ENCODE peak calls at places on chromosomes 2 and 18, in six cellular contexts. N is PC-3, A is colonic mucosa, B is brain microvascular endothelial cell, P is right lobe of liver, F is heart left ventricle. V is an unnamed sample.

GRCh38 chr2:214593723-214594122 is 182.9 kb downstream of the VWC2L start:
- DNase-seq in A (no peak), F (no peak), P (no peak), N (peak; percentile 41), B (peak; percentile 96), V (no peak)

GRCh38 chr2:201839727-201840126 is 33.4 kb downstream of the CDK15 start:
- DNase-seq in B (peak; percentile 41), F (no peak), A (no peak), P (no peak), N (no peak), V (no peak)

GRCh38 chr2:163713534-163714311 is 22.1 kb downstream of the FIGN start:
- DNase-seq in F (no peak), B (no peak), P (no peak), N (no peak), A (no peak), V (no peak)

GRCh38 chr2:1814061-1814460 is 69.7 kb upstream of the PXDN start:
- DNase-seq in F (no peak), P (no peak), B (no peak), N (no peak), A (no peak), V (no peak)

GRCh38 chr2:84924173-84925106 is 19.0 kb downstream of the TMSB10 start:
- DNase-seq in B (peak; percentile 33), P (no peak), A (peak; percentile 67), F (peak; percentile 73), N (peak; percentile 63), V (no peak)

GRCh38 chr2:102238039-102238756 is 51.4 kb downstream of the IL1RL2 start:
- DNase-seq in N (no peak), B (peak; percentile 72), A (no peak), F (peak; percentile 57), P (no peak), V (peak; percentile 27)

GRCh38 chr2:127531133-127531709 is 4.3 kb upstream of the MYO7B start:
- DNase-seq in A (no peak), F (no peak), B (no peak), P (no peak), N (peak; percentile 31), V (no peak)

GRCh38 chr18:32714571-32715148 is 58.2 kb downstream of the KLHL14 start:
- DNase-seq in N (peak; percentile 56), F (no peak), B (peak; percentile 49), P (no peak), A (peak; percentile 58), V (no peak)

GRCh38 chr2:203786912-203787311 is 80.5 kb downstream of the CD28 start:
- DNase-seq in F (peak; percentile 38), N (no peak), B (no peak), P (no peak), A (no peak), V (peak; percentile 29)

GRCh38 chr2:147860009-147860408 is 15.2 kb downstream of the ACVR2A start:
- DNase-seq in A (no peak), P (no peak), F (no peak), B (no peak), N (no peak), V (no peak)

GRCh38 chr2:43169091-43169936 is 57.1 kb downstream of the ZFP36L2 start:
- DNase-seq in B (no peak), A (peak; percentile 91), P (no peak), F (peak; percentile 54), N (peak; percentile 70), V (no peak)

GRCh38 chr2:226207671-226208070 is 591.9 kb downstream of the IRS1 start:
- DNase-seq in B (no peak), F (peak; percentile 28), A (no peak), N (no peak), P (no peak), V (no peak)

GRCh38 chr2:88564402-88564801 is 62.9 kb downstream of the EIF2AK3 start:
- DNase-seq in P (no peak), B (no peak), F (no peak), N (no peak), A (no peak), V (no peak)
- H3K27ac ChIP-seq in P (no peak overlapping the region), B (no peak overlapping the region), F (no peak overlapping the region), N (no peak overlapping the region), A (no peak overlapping the region), V (no peak overlapping the region)

GRCh38 chr2:149991576-149991975 is 404.0 kb upstream of the MMADHC start:
- DNase-seq in P (no peak), B (peak; percentile 71), F (no peak), N (peak; percentile 80), A (no peak), V (no peak)

GRCh38 chr2:149990965-149991364 is 403.4 kb upstream of the MMADHC start:
- DNase-seq in A (no peak), N (no peak), F (no peak), P (no peak), B (no peak), V (no peak)

GRCh38 chr2:149993316-149993715 is 405.7 kb upstream of the MMADHC start:
- DNase-seq in N (no peak), A (no peak), F (no peak), P (no peak), B (no peak), V (no peak)

GRCh38 chr2:149988361-149988760 is 400.8 kb upstream of the MMADHC start:
- DNase-seq in A (no peak), F (no peak), P (no peak), B (no peak), N (no peak), V (no peak)

DNA sequence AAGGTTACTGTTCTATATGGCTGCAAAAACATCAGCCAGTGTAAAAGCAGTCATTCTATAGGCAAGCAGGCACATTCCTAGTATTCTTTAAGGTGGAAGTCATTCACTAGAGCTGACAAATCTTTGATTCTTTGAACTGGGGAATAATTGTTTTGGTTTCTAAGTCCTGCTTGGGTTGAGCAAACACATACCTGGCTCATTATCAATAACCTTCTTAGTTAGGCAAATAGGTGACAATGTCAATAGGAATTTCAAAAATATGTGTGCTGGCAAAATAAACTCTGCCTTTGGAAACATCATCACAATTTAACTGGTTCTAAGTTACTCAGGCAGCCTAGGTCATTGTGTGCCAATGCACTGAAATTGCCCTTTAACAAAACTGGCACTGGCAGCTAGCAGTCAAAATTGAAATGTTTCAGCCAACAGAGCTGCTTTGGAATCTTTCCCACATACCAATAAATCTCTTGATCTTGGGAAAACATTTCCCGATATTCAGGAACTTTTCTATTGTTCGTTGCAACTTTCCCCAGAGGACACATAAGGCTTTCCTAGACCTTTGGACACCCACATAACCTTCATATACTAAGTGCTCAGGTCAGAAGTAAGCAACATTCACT is 402.0 kb upstream of the MMADHC start:
- DNase-seq in N (peak; percentile 97), A (no peak), B (no peak), P (no peak), F (no peak), V (no peak)
- H3K27me3 ChIP-seq in N (no peaks in the 10 kb centered on the region), A (no peaks in the 10 kb centered on the region), B (no peaks in the 10 kb centered on the region), P (no peaks in the 10 kb centered on the region), F (no peaks in the 10 kb centered on the region), V (no peaks in the 10 kb centered on the region)

GRCh38 chr2:27376866-27377617 is 3.5 kb downstream of the ZNF513 start:
- DNase-seq in F (no peak), N (no peak), A (no peak), P (peak; percentile 77), B (no peak), V (no peak)

GRCh38 chr2:27379383-27379839 is 1.1 kb downstream of the ZNF513 start:
- DNase-seq in F (no peak), N (no peak), A (no peak), B (no peak), P (no peak), V (no peak)

GRCh38 chr2:27378809-27379290 is 1.7 kb downstream of the ZNF513 start:
- DNase-seq in B (no peak), F (no peak), A (no peak), N (no peak), P (no peak), V (no peak)

GRCh38 chr2:27377618-27378095 is 2.9 kb downstream of the ZNF513 start:
- DNase-seq in A (no peak), P (no peak), F (no peak), N (no peak), B (no peak), V (no peak)

DNA sequence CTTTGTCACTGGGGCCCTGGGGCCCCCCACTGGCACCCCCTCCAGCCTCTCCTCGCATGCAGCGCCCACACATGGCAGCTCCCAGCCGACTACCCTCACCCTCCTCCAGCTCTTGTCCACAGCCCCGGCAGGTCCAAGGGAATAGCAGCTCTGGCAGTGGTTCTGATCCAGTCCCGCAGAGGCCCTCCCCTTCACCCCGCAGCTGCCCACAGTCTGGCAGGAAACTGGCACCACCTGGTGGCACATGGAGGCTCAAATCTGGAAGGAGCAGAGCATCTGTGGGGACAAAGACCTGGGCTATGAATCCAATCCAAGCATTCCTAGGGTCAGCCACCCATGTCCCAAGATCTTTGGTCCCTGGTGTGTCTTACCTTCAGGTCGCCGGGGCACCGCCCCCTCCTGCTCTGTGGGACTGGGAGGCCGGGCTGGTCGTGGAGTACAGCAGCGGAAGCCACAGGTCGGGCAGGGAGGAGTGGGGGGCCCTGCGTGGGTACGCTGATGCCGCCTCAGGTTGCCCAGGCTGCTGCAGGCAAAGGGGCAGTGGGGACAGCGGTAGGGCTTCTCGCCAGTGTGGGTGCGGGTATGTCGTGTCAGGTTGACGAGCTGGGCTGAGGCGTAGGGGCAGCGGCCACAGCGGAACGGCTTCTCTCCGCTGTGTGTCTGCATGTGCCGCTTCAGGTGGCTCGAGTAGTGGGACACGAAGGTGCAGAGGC is 2.3 kb downstream of the ZNF513 start:
- DNase-seq in F (no peak), A (no peak), P (no peak), N (peak; percentile 16), B (no peak), V (no peak)
- TF ChIP-seq CTCF in F (no peak), A (peak; percentile 10), P (peak; percentile 41), N (peak; percentile 61), B (peak; percentile 45), V (no peak)

GRCh38 chr2:133264951-133265949 is 303.0 kb downstream of the NCKAP5 start:
- DNase-seq in F (peak; percentile 52), B (no peak), A (peak; percentile 36), P (peak; percentile 69), N (peak; percentile 61), V (peak; percentile 53)

GRCh38 chr2:133270550-133270949 is 297.7 kb downstream of the NCKAP5 start:
- DNase-seq in B (no peak), F (no peak), N (no peak), A (no peak), P (no peak), V (no peak)

GRCh38 chr2:133262888-133263287 is 305.4 kb downstream of the NCKAP5 start:
- DNase-seq in P (no peak), A (no peak), B (no peak), F (no peak), N (peak; percentile 60), V (no peak)

GRCh38 chr2:133266926-133267590 is 301.2 kb downstream of the NCKAP5 start:
- DNase-seq in N (peak; percentile 25), F (no peak), A (no peak), B (no peak), P (no peak), V (no peak)

DNA sequence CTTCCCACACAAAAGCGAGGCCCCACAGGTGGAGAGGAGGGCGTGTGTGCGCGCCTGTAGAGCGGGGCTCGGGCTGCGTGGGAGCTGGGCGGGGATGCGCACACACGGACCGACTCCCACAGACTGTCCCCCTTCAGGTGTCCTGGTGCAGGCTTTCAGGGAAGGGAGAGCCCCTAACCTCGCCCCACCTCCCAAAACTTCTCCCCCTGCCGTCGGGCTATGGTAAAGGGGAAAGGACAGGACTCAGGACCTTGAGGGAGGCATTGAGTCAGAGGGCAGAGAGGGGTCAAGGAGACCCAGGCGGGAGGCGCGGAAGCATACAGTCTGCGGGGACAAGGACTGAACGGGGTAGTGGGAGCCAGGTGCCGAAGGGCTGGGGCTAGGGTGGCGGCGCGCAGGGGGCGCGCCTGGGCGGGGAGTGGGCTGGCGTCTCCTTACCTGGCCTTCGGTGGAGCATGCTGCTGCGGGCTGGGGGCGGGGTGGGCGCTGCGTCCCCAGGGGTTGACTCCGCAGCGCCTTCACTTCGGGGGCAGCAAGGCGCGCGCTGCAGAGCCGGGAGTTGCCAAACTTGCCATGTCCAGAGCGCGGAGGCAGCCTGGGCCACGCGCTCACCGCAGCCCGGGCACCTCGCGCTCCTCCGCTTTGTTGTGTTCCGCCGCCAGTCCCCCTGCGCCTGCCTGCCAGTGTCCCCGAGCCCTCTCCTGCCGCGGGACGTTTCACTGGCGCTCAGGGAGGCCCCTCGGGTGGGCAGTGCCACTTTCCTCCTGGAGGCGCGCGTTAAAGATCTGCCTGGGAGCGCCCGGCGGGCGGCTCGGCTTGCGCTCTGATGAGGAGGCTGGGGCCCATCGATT is 302.0 kb downstream of the NCKAP5 start:
- DNase-seq in N (peak; percentile 28), F (no peak), A (no peak), B (no peak), P (peak; percentile 52), V (peak; percentile 16)
- H3K27ac ChIP-seq in N (peak overlapping the region; percentile 38), F (peak overlapping the region; percentile 38), A (no peak overlapping the region), B (peak overlapping the region; percentile 44), P (no peak overlapping the region), V (peak overlapping the region; percentile 52)